ENCODE peak calls at places on chromosomes 4 and X, in four cellular contexts. C is stimulated activated CD4-positive, alpha-beta T cell treated with anti-CD3 and anti-CD28 coated beads, Interleukin-2, amount 100 ng/mL, for 48 hours; G is HepG2; E is left colon. P is an unnamed sample.

GRCh38 chrX:134482371-134482770 is 22.4 kb downstream of the HPRT1 start:
- DNase-seq in G (no peak), E (no peak), C (no peak), P (no peak)

GRCh38 chrX:45208121-45208856 is 7.6 kb upstream of the DIPK2B start:
- DNase-seq in G (no peak), E (no peak), C (no peak), P (no peak)

GRCh38 chrX:45172890-45173289 is 27.8 kb downstream of the DIPK2B start:
- DNase-seq in C (no peak), G (peak), E (no peak), P (no peak)

GRCh38 chrX:39309721-39310152 is 508.5 kb downstream of the MID1IP1 start:
- DNase-seq in G (no peak), E (no peak), C (peak), P (no peak)

GRCh38 chrX:104564921-104565703 is 887 bp upstream of the IL1RAPL2 start:
- DNase-seq in G (no peak), C (no peak), E (no peak), P (no peak)

GRCh38 chr4:2832981-2833670 is 10.5 kb upstream of the ADD1 start:
- DNase-seq in C (no peak), G (no peak), E (peak), P (no peak)

GRCh38 chr4:78661923-78662521 is 110.5 kb downstream of the ANXA3 start:
- DNase-seq in G (peak), C (no peak), E (no peak), P (no peak)

GRCh38 chr4:83386931-83387897 is 52.6 kb upstream of the HPSE start:
- DNase-seq in G (no peak), C (no peak), E (no peak), P (no peak)

GRCh38 chrX:11412715-11413623 is 119.8 kb downstream of the AMELX start:
- DNase-seq in E (no peak), C (no peak), G (no peak), P (no peak)

GRCh38 chr4:40280586-40280985 is 54.5 kb upstream of the CHRNA9 start:
- DNase-seq in C (no peak), G (no peak), E (no peak), P (no peak)

GRCh38 chrX:54602563-54602962 is 72.5 kb downstream of the GNL3L start:
- DNase-seq in E (no peak), C (no peak), G (no peak), P (no peak)

GRCh38 chrX:69388526-69388925 is 115.6 kb upstream of the NALF2 start:
- DNase-seq in E (no peak), G (no peak), C (no peak), P (peak)

GRCh38 chrX:5957506-5957905 is 271.2 kb downstream of the NLGN4X start:
- DNase-seq in C (no peak), G (no peak), E (no peak), P (no peak)

GRCh38 chrX:107871136-107871535 is 45.5 kb downstream of the MID2 start:
- DNase-seq in E (no peak), C (no peak), G (no peak), P (no peak)

GRCh38 chr4:17418010-17418409 is 93.9 kb downstream of the QDPR start:
- DNase-seq in G (no peak), E (no peak), C (no peak), P (no peak)

GRCh38 chrX:101257448-101258259 is 33.5 kb downstream of the TAF7L start:
- DNase-seq in G (peak), C (no peak), E (no peak), P (no peak)

GRCh38 chr4:94941706-94942105 is 184.0 kb downstream of the BMPR1B start:
- DNase-seq in C (no peak), E (no peak), G (no peak), P (no peak)

GRCh38 chr4:39406763-39407583 is at the start of gene KLB:
- DNase-seq in C (no peak), E (peak), G (peak), P (no peak)

GRCh38 chr4:136985683-136986082 is 546.6 kb downstream of the PCDH18 start:
- DNase-seq in G (no peak), C (no peak), E (no peak), P (no peak)

GRCh38 chr4:137532869-137533236 is 559 bp upstream of the PCDH18 start:
- DNase-seq in E (no peak), G (no peak), C (no peak), P (no peak)

GRCh38 chr4:113556382-113557134 is 205.0 kb downstream of the CAMK2D start:
- DNase-seq in C (no peak), G (no peak), E (no peak), P (no peak)

GRCh38 chrX:142095816-142096215 is 109.3 kb downstream of the MAGEC2 start:
- DNase-seq in E (no peak), C (no peak), G (no peak), P (no peak)

GRCh38 chr4:139655116-139655515 is 10.5 kb upstream of the MGST2 start:
- DNase-seq in C (no peak), G (peak), E (no peak), P (no peak)

GRCh38 chr4:2754848-2755820 is 1.0 kb downstream of the TNIP2 start:
- DNase-seq in G (no peak), C (no peak), E (no peak), P (no peak)

GRCh38 chrX:41333994-41334865 is at the start of gene DDX3X:
- DNase-seq in E (peak), C (peak), G (peak), P (peak)

GRCh38 chr4:185463541-185463940 is 8.0 kb downstream of the CCDC110 start:
- DNase-seq in G (no peak), C (no peak), E (no peak), P (no peak)

GRCh38 chr4:92101609-92102231 is 202.0 kb upstream of the GRID2 start:
- DNase-seq in C (no peak), G (no peak), E (no peak), P (no peak)

GRCh38 chrX:49192722-49193328 is 6.7 kb upstream of the PRICKLE3 start:
- DNase-seq in C (no peak), E (no peak), G (no peak), P (no peak)

GRCh38 chrX:100625985-100626491 is 10.6 kb downstream of the TSPAN6 start:
- DNase-seq in E (no peak), G (no peak), C (no peak), P (no peak)

P was measured in hypothalamus.